ENCODE peak calls at places on chromosome 21, in six cellular contexts. R is lung, B is psoas muscle, S is tibial artery, G is cardiac muscle cell, W is transverse colon. T is an unnamed sample.

GRCh38 chr21:44006017-44006624 is 6.0 kb upstream of the TRAPPC10 start:
- DNase-seq in R (no peak), G (no peak), S (peak), W (no peak), B (no peak), T (no peak)

GRCh38 chr21:29834617-29835016 is 105.2 kb downstream of the GRIK1 start:
- DNase-seq in B (no peak), G (no peak), S (no peak), R (no peak), W (no peak), T (no peak)

GRCh38 chr21:31279986-31280385 is 64.1 kb downstream of the TIAM1 start:
- DNase-seq in G (no peak), W (no peak), R (no peak), B (no peak), S (no peak), T (no peak)

GRCh38 chr21:34910396-34910795 is 138.7 kb downstream of the RUNX1 start:
- DNase-seq in W (no peak), R (peak), G (no peak), S (no peak), B (no peak), T (no peak)

GRCh38 chr21:27954806-27955205 is 987.9 kb upstream of the ADAMTS5 start:
- DNase-seq in W (no peak), S (no peak), B (no peak), R (no peak), G (no peak), T (no peak)

GRCh38 chr21:14943636-14944035 is 121.2 kb downstream of the NRIP1 start:
- DNase-seq in R (no peak), W (no peak), G (no peak), S (no peak), B (no peak), T (no peak)

GRCh38 chr21:43737158-43737950 is 18.4 kb downstream of the PDXK start:
- DNase-seq in G (no peak), S (no peak), W (no peak), R (no peak), B (no peak), T (no peak)

GRCh38 chr21:32524010-32524719 is 61.2 kb downstream of the TCP10L start:
- DNase-seq in G (no peak), B (no peak), S (peak), R (no peak), W (no peak), T (no peak)

GRCh38 chr21:35511298-35512162 is 462.4 kb upstream of the RUNX1 start:
- DNase-seq in W (no peak), R (no peak), B (no peak), G (no peak), S (no peak), T (no peak)

GRCh38 chr21:36980280-36981048 is 14.0 kb upstream of the HLCS start:
- DNase-seq in G (peak), S (no peak), B (peak), W (peak), R (peak), T (no peak)

GRCh38 chr21:25578070-25578961 is 29.0 kb downstream of the MRPL39 start:
- DNase-seq in G (no peak), W (no peak), B (no peak), R (no peak), S (no peak), T (no peak)

GRCh38 chr21:34280987-34281386 is 82.8 kb upstream of the KCNE2 start:
- DNase-seq in R (no peak), S (no peak), B (peak), W (no peak), G (no peak), T (no peak)

GRCh38 chr21:29305068-29305467 is 6.3 kb downstream of the BACH1 start:
- DNase-seq in W (no peak), G (no peak), R (no peak), S (no peak), B (no peak), T (no peak)

GRCh38 chr21:34536820-34537219 is 24.8 kb upstream of the KCNE1 start:
- DNase-seq in W (no peak), G (no peak), R (no peak), B (no peak), S (no peak), T (no peak)

GRCh38 chr21:32626633-32627196 is 14.5 kb upstream of the CFAP298 start:
- DNase-seq in R (no peak), W (no peak), B (no peak), G (no peak), S (no peak), T (no peak)

GRCh38 chr21:18493420-18493819 is 89.8 kb upstream of the TMPRSS15 start:
- DNase-seq in W (no peak), B (no peak), R (no peak), S (no peak), G (no peak), T (no peak)

GRCh38 chr21:29371464-29371863 is 72.7 kb downstream of the BACH1 start:
- DNase-seq in G (no peak), S (no peak), B (no peak), W (no peak), R (no peak), T (no peak)

DNA sequence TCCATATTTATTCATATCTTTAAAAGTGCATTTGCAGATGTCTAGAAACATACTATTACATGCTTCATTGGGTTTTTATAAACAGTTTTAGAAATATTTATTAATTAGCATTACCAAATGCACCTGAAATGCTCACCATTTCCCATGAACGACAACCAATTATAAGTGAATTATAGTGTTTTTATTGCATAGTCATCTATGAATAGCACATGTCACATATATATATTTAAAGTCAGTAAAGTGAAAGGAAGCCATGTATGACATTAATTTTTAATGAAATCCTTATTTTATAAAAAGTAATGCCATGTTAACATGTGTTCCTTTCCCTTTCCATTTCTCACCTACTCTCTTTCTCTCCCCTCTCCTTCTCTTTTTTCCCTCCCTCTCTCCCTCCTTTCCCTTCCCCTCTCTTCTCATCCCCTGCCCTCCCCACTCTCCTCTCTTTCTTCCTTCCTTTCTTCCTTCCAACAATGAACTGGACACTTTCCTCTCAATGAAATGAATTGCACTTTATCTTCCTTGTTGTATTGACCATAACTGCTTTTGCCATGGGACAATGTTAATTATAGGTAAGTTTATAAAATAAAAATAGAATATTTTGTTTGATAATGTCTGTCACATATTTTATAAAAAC is 179.3 kb downstream of the NCAM2 start:
- DNase-seq in W (no peak), B (no peak), S (no peak), G (no peak), R (no peak), T (no peak)
- H3K4me3 ChIP-seq in W (no peak), B (no peak), S (no peak), G (no peak), R (no peak), T (no peak)

DNA sequence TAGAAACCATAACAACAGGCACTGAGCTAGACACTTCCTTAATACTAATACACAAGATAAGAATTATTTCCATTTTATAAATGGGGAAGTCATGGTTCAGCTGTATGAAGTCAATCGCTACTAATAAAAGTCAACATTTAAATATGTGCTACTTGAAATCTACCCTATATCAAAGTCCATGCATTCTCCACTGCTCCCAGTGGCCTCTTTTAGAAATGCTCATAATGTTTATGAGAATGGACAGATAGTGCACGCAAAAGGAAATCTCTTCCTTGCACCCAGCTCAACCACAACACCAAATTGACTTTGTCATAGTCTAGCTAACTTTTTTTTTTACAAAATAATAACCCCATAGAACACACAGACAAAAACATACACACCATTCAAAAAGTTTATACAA is 281.7 kb upstream of the CXADR start:
- DNase-seq in S (no peak), G (no peak), W (no peak), R (no peak), B (no peak), T (no peak)
- H3K27ac ChIP-seq in S (no peak), G (no peak), W (no peak), R (no peak), B (no peak), T (no peak)

GRCh38 chr21:41169258-41169576 is 1.3 kb downstream of the BACE2 start:
- DNase-seq in W (no peak), B (no peak), S (no peak), R (no peak), G (no peak), T (no peak)
- H3K4me3 ChIP-seq in W (peak), B (peak), S (peak), R (peak), G (peak), T (peak)

GRCh38 chr21:42123509-42123908 is 52.4 kb downstream of the UMODL1 start:
- DNase-seq in W (no peak), B (no peak), G (no peak), R (no peak), S (no peak), T (no peak)

GRCh38 chr21:42124826-42125570 is 53.9 kb downstream of the UMODL1 start:
- DNase-seq in W (no peak), G (no peak), R (no peak), S (no peak), B (no peak), T (no peak)

GRCh38 chr21:42127164-42128125 is 56.3 kb downstream of the UMODL1 start:
- DNase-seq in S (no peak), B (no peak), R (no peak), W (no peak), G (no peak), T (no peak)

GRCh38 chr21:42124081-42124480 is 53.0 kb downstream of the UMODL1 start:
- DNase-seq in R (no peak), G (no peak), S (no peak), B (no peak), W (no peak), T (no peak)

GRCh38 chr21:42125571-42126544 is 54.7 kb downstream of the UMODL1 start:
- DNase-seq in S (no peak), W (no peak), G (no peak), B (no peak), R (peak), T (no peak)
- H3K27ac ChIP-seq in S (no peak), W (no peak), G (no peak), B (no peak), R (no peak), T (no peak)

GRCh38 chr21:45050786-45051489 is 23.4 kb upstream of the ADARB1 start:
- DNase-seq in G (no peak), W (no peak), R (no peak), S (peak), B (no peak), T (no peak)
- H3K4me3 ChIP-seq in G (no peak), W (no peak), R (no peak), S (no peak), B (no peak), T (peak)

GRCh38 chr21:38922474-38922873 is 116.7 kb downstream of the ETS2 start:
- DNase-seq in G (no peak), R (no peak), W (no peak), B (no peak), S (no peak), T (no peak)

GRCh38 chr21:38920631-38921398 is 115.1 kb downstream of the ETS2 start:
- DNase-seq in W (no peak), S (no peak), R (no peak), B (no peak), G (no peak), T (no peak)

GRCh38 chr21:38918629-38919346 is 113.1 kb downstream of the ETS2 start:
- DNase-seq in R (no peak), S (no peak), G (no peak), B (no peak), W (peak), T (no peak)

GRCh38 chr21:38924954-38925353 is 119.2 kb downstream of the ETS2 start:
- DNase-seq in G (no peak), B (no peak), W (no peak), S (no peak), R (no peak), T (no peak)

GRCh38 chr21:38921511-38922215 is 115.9 kb downstream of the ETS2 start:
- DNase-seq in B (no peak), R (no peak), G (no peak), W (peak), S (no peak), T (no peak)
- H3K27ac ChIP-seq in B (no peak), R (peak), G (no peak), W (peak), S (peak), T (peak)